ENCODE peak calls at places on chromosome 17, in nine cellular contexts. X is HCT116, U is GM23338, F is MM.1S, B is PC-3, Z is GM23248, Y is neural progenitor cell, K is OCI-LY7, P is SK-N-SH. R is an unnamed sample.
A peak's percentile ranks its signal among the peaks of the same experiment; 100 is the strongest.

GRCh38 chr17:80526116-80526910 is 18.3 kb upstream of the RPTOR start:
- DNase-seq in F (no peak), Z (no peak), B (no peak), P (peak; percentile 25), Y (no peak), X (no peak), U (peak; percentile 55), K (no peak), R (no peak)

GRCh38 chr17:76224321-76224852 is 15.9 kb downstream of the RNF157 start:
- DNase-seq in X (no peak), Z (no peak), P (no peak), Y (no peak), F (no peak), K (no peak), U (no peak), B (no peak), R (no peak)

GRCh38 chr17:48834973-48835372 is 4.1 kb downstream of the CALCOCO2 start:
- DNase-seq in P (no peak), Z (no peak), F (no peak), Y (no peak), K (no peak), X (no peak), U (no peak), B (no peak), R (no peak)

GRCh38 chr17:49871211-49871610 is 23.3 kb upstream of the TAC4 start:
- DNase-seq in F (no peak), Z (no peak), X (no peak), K (no peak), P (no peak), Y (no peak), U (no peak), B (no peak), R (no peak)

GRCh38 chr17:82835122-82835521 is 4.7 kb downstream of the ZNF750 start:
- DNase-seq in U (no peak), Y (no peak), F (no peak), Z (no peak), B (no peak), P (no peak), K (no peak), X (no peak), R (no peak)

GRCh38 chr17:21214777-21215541 is 998 bp upstream of the TMEM11 start:
- DNase-seq in U (peak; percentile 73), P (no peak), B (peak; percentile 11), Y (peak; percentile 72), Z (peak; percentile 69), K (peak; percentile 33), F (no peak), X (no peak), R (peak; percentile 44)

GRCh38 chr17:76155988-76156661 is 15.1 kb upstream of the FOXJ1 start:
- DNase-seq in Z (no peak), F (no peak), B (no peak), P (no peak), K (no peak), Y (no peak), U (no peak), X (no peak), R (no peak)

GRCh38 chr17:13984956-13985355 is 84.3 kb upstream of the COX10 start:
- DNase-seq in K (no peak), U (no peak), B (no peak), X (no peak), Y (no peak), F (no peak), P (peak; percentile 34), Z (no peak), R (no peak)

GRCh38 chr17:80724723-80725388 is 180.2 kb downstream of the RPTOR start:
- DNase-seq in U (no peak), K (no peak), F (no peak), Z (peak; percentile 86), X (peak; percentile 2), B (peak; percentile 66), Y (no peak), P (peak; percentile 68), R (peak; percentile 45)

GRCh38 chr17:9898812-9899211 is 6.3 kb downstream of the RCVRN start:
- DNase-seq in U (no peak), K (no peak), P (no peak), Y (no peak), B (no peak), X (no peak), F (no peak), Z (no peak), R (no peak)

GRCh38 chr17:35797918-35798317 is 2.5 kb upstream of the MMP28 start:
- DNase-seq in U (no peak), X (no peak), F (no peak), Y (no peak), K (no peak), P (no peak), Z (no peak), B (no peak), R (no peak)

GRCh38 chr17:78255953-78256704 is 24.7 kb downstream of the TMEM235 start:
- DNase-seq in U (no peak), Y (no peak), F (no peak), X (no peak), K (no peak), B (no peak), P (no peak), Z (no peak), R (no peak)

GRCh38 chr17:18314059-18314730 is 599 bp downstream of the TOP3A start:
- DNase-seq in X (no peak), F (no peak), B (peak; percentile 30), P (no peak), U (no peak), Z (peak; percentile 49), Y (peak; percentile 21), K (peak; percentile 18), R (no peak)

GRCh38 chr17:57604771-57605733 is 140.0 kb downstream of the CCDC182 start:
- DNase-seq in P (peak; percentile 89), X (no peak), U (peak; percentile 27), F (peak; percentile 90), B (no peak), Y (peak; percentile 38), Z (peak; percentile 69), K (peak; percentile 92), R (peak; percentile 74)

GRCh38 chr17:57603541-57603940 is 141.6 kb downstream of the CCDC182 start:
- DNase-seq in K (peak; percentile 55), Z (no peak), X (no peak), U (no peak), P (no peak), F (peak; percentile 30), B (no peak), Y (no peak), R (no peak)

GRCh38 chr17:57602896-57603295 is 142.2 kb downstream of the CCDC182 start:
- DNase-seq in U (no peak), Z (no peak), X (no peak), F (no peak), K (no peak), Y (no peak), P (no peak), B (no peak), R (no peak)

GRCh38 chr17:57605734-57606105 is 139.4 kb downstream of the CCDC182 start:
- DNase-seq in Z (no peak), B (no peak), P (no peak), K (no peak), U (no peak), Y (no peak), F (no peak), X (no peak), R (no peak)

GRCh38 chr17:57603978-57604377 is 141.1 kb downstream of the CCDC182 start:
- DNase-seq in P (no peak), Y (no peak), X (no peak), K (peak; percentile 76), Z (no peak), U (no peak), F (peak; percentile 81), B (no peak), R (no peak)
- TF ChIP-seq EZH2phosphoT487 in P (no peak), Y (no peak), X (no peak), K (no peak), Z (no peak), U (no peak), F (no peak), B (no peak), R (no peak)

GRCh38 chr17:74450925-74451403 is 15.5 kb upstream of the CD300A start:
- DNase-seq in P (no peak), U (no peak), F (no peak), Z (no peak), B (no peak), K (no peak), X (no peak), Y (no peak), R (no peak)
- TF ChIP-seq EZH2phosphoT487 in P (no peak), U (no peak), F (no peak), Z (no peak), B (no peak), K (no peak), X (no peak), Y (no peak), R (no peak)

DNA sequence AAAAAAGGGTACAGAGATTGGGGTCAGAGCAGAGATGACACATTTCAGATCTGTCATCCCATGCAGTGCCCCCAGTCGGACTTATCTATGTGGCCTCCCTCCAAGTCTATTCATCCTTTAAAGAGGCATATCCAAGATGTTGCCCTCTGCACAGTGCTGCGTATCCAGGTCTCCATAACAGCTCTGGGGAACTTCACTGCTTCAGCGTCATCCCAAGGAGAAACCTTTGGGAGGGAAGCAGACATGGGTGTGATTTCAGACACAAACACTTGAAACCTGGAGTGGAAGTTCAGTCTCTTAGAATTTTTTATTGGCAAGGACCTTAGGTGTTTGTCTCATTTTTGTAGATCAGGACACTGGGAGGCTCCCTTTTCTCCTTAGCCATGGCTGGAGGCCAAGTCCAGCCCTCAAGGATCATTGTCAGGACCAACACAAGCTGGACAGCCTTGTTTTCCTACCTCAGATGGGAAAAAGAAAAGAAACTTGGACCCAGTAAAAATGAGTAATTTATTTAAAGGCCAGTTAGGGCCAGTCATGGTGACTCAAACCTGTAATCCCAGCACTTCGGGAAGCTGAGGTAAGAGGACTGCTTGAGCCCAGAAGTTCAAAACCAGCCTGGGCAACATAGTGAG is 23.9 kb upstream of the NLK start:
- DNase-seq in F (no peak), Z (peak; percentile 47), K (no peak), Y (no peak), P (no peak), B (peak; percentile 66), X (no peak), U (no peak), R (no peak)
- TF ChIP-seq EZH2phosphoT487 in F (no peak), Z (no peak), K (no peak), Y (no peak), P (no peak), B (no peak), X (no peak), U (no peak), R (no peak)

GRCh38 chr17:2399572-2400473 is 1.0 kb downstream of the MNT start:
- DNase-seq in K (peak; percentile 94), Z (peak; percentile 98), Y (peak; percentile 98), B (peak; percentile 93), U (peak; percentile 97), X (peak; percentile 89), F (peak; percentile 97), P (peak; percentile 93), R (peak; percentile 99)

GRCh38 chr17:2398188-2398587 is 2.7 kb downstream of the MNT start:
- DNase-seq in P (no peak), U (no peak), F (no peak), X (no peak), Y (no peak), Z (no peak), B (no peak), K (no peak), R (no peak)

GRCh38 chr17:2400474-2400866 is 390 bp downstream of the MNT start:
- DNase-seq in X (no peak), F (peak; percentile 68), Z (peak; percentile 80), B (peak; percentile 27), P (peak; percentile 51), K (peak; percentile 79), Y (peak; percentile 90), U (peak; percentile 83), R (peak; percentile 79)

GRCh38 chr17:2397247-2398171 is 3.4 kb downstream of the MNT start:
- DNase-seq in P (no peak), Z (no peak), Y (no peak), U (no peak), X (no peak), F (no peak), B (no peak), K (no peak), R (no peak)

GRCh38 chr17:2398655-2399571 is 1.9 kb downstream of the MNT start:
- DNase-seq in P (peak; percentile 59), U (peak; percentile 84), Z (peak; percentile 95), K (peak; percentile 25), B (peak; percentile 68), F (peak; percentile 43), X (no peak), Y (peak; percentile 80), R (peak; percentile 94)
- TF ChIP-seq EZH2phosphoT487 in P (no peak), U (no peak), Z (no peak), K (no peak), B (no peak), F (no peak), X (no peak), Y (no peak), R (no peak)